ENCODE peak calls at places on chromosomes 5 and 9, in ten cellular contexts. V, D, I, N, Z, W, T, A, O and F are unnamed samples.

GRCh38 chr5:171913987-171914273 is 92.5 kb downstream of the FBXW11 start:
- DNase-seq in V (no peak), D (no peak), I (no peak), N (no peak), Z (no peak), W (no peak), T (no peak), A (no peak), O (no peak), F (peak; percentile 61)

GRCh38 chr5:116361171-116361967 is 213.3 kb downstream of the SEMA6A start:
- DNase-seq in V (no peak), D (no peak), I (peak; percentile 72), N (no peak), Z (no peak), W (peak; percentile 50), T (peak; percentile 29), A (no peak), O (peak; percentile 55), F (peak; percentile 4)

GRCh38 chr9:130977811-130978221 is 31.2 kb upstream of the LAMC3 start:
- DNase-seq in V (no peak), D (no peak), I (no peak), N (no peak), Z (no peak), W (no peak), T (no peak), A (no peak), O (no peak), F (no peak)

GRCh38 chr5:175836741-175837729 is 34.3 kb upstream of the CPLX2 start:
- DNase-seq in V (no peak), D (no peak), I (no peak), N (no peak), Z (no peak), W (no peak), T (no peak), A (no peak), O (no peak), F (no peak)

GRCh38 chr5:159031915-159032314 is 67.8 kb downstream of the EBF1 start:
- DNase-seq in V (no peak), D (no peak), I (no peak), N (no peak), Z (no peak), W (no peak), T (no peak), A (no peak), O (no peak), F (no peak)

GRCh38 chr9:136545065-136545965 is 533 bp downstream of the NOTCH1 start:
- DNase-seq in V (peak; percentile 58), D (peak; percentile 66), I (peak; percentile 50), N (peak; percentile 21), Z (no peak), W (no peak), T (no peak), A (peak; percentile 57), O (no peak), F (peak; percentile 34)

GRCh38 chr9:88808019-88808656 is 183.1 kb upstream of the S1PR3 start:
- DNase-seq in V (no peak), D (no peak), I (no peak), N (no peak), Z (no peak), W (peak; percentile 64), T (no peak), A (no peak), O (peak; percentile 55), F (peak; percentile 73)

GRCh38 chr5:15387931-15388330 is 112.0 kb upstream of the FBXL7 start:
- DNase-seq in V (no peak), D (no peak), I (no peak), N (no peak), Z (no peak), W (no peak), T (no peak), A (no peak), O (no peak), F (no peak)

GRCh38 chr9:107548298-107549142 is 59.0 kb upstream of the KLF4 start:
- DNase-seq in V (no peak), D (no peak), I (no peak), N (peak; percentile 87), Z (no peak), W (peak; percentile 96), T (no peak), A (peak; percentile 73), O (peak; percentile 96), F (peak; percentile 95)

GRCh38 chr5:27962201-27962600 is 923.8 kb upstream of the CDH9 start:
- DNase-seq in V (no peak), D (no peak), I (no peak), N (peak; percentile 51), Z (no peak), W (peak; percentile 50), T (no peak), A (no peak), O (peak; percentile 67), F (no peak)

GRCh38 chr5:10669983-10670382 is 91.1 kb downstream of the DAP start:
- DNase-seq in V (no peak), D (no peak), I (no peak), N (no peak), Z (no peak), W (no peak), T (no peak), A (no peak), O (no peak), F (no peak)

GRCh38 chr9:15357050-15357653 is 50.1 kb upstream of the TTC39B start:
- DNase-seq in V (peak; percentile 9), D (no peak), I (no peak), N (no peak), Z (peak; percentile 87), W (no peak), T (no peak), A (no peak), O (no peak), F (no peak)

GRCh38 chr5:141605523-141606277 is 13.1 kb downstream of the DIAPH1 start:
- DNase-seq in V (peak; percentile 49), D (peak; percentile 17), I (no peak), N (peak; percentile 93), Z (peak; percentile 99), W (peak; percentile 53), T (no peak), A (no peak), O (peak; percentile 84), F (no peak)

GRCh38 chr5:132871459-132871858 is 2.0 kb upstream of the LEAP2 start:
- DNase-seq in V (no peak), D (no peak), I (no peak), N (no peak), Z (no peak), W (no peak), T (no peak), A (no peak), O (no peak), F (no peak)

GRCh38 chr9:4486176-4486575 is 4.1 kb upstream of the SLC1A1 start:
- DNase-seq in V (no peak), D (no peak), I (no peak), N (no peak), Z (peak; percentile 25), W (no peak), T (no peak), A (no peak), O (no peak), F (no peak)

GRCh38 chr5:145946112-145946861 is 9.9 kb downstream of the SH3RF2 start:
- DNase-seq in V (no peak), D (no peak), I (no peak), N (peak; percentile 98), Z (peak; percentile 22), W (peak; percentile 58), T (no peak), A (peak; percentile 53), O (no peak), F (peak; percentile 93)

GRCh38 chr5:172707285-172708182 is 63.5 kb downstream of the DUSP1 start:
- DNase-seq in V (no peak), D (no peak), I (peak; percentile 66), N (peak; percentile 70), Z (no peak), W (peak; percentile 81), T (no peak), A (peak; percentile 69), O (peak; percentile 75), F (peak; percentile 87)

GRCh38 chr5:149887622-149888183 is 56.9 kb downstream of the PDE6A start:
- DNase-seq in V (no peak), D (no peak), I (no peak), N (peak; percentile 83), Z (no peak), W (peak; percentile 96), T (no peak), A (peak; percentile 22), O (peak; percentile 96), F (peak; percentile 86)

GRCh38 chr5:90473321-90474234 is 993 bp downstream of the MBLAC2 start:
- DNase-seq in V (no peak), D (peak; percentile 17), I (peak; percentile 67), N (peak; percentile 32), Z (peak; percentile 15), W (peak; percentile 30), T (peak; percentile 38), A (peak; percentile 39), O (no peak), F (peak; percentile 47)

GRCh38 chr5:50807661-50808060 is 141.2 kb downstream of the PARP8 start:
- DNase-seq in V (no peak), D (no peak), I (no peak), N (peak; percentile 65), Z (no peak), W (peak; percentile 8), T (no peak), A (peak; percentile 4), O (peak; percentile 6), F (no peak)

GRCh38 chr9:20580673-20581072 is 41.6 kb downstream of the MLLT3 start:
- DNase-seq in V (no peak), D (no peak), I (no peak), N (no peak), Z (no peak), W (no peak), T (no peak), A (no peak), O (no peak), F (no peak)